ENCODE peak calls at places on chromosome 12, in four cellular contexts. B, W, Q and H are unnamed samples.

GRCh38 chr12:116882742-116883141 is 1.5 kb upstream of the HRK start:
- DNase-seq in W (no peak), B (peak; percentile 41), Q (no peak), H (peak; percentile 44)

GRCh38 chr12:14410177-14410576 is 44.7 kb downstream of the ATF7IP start:
- DNase-seq in W (no peak), Q (no peak), B (no peak), H (no peak)

GRCh38 chr12:86914716-86915115 is 658.5 kb upstream of the MGAT4C start:
- DNase-seq in B (peak; percentile 36), Q (no peak), W (peak; percentile 1), H (peak; percentile 21)

GRCh38 chr12:115035536-115036107 is 351.6 kb upstream of the TBX3 start:
- DNase-seq in B (no peak), W (no peak), Q (no peak), H (no peak)

GRCh38 chr12:110531741-110532333 is 29.7 kb downstream of the RAD9B start:
- DNase-seq in W (no peak), B (no peak), Q (no peak), H (no peak)

GRCh38 chr12:84727964-84728363 is 184.6 kb downstream of the SLC6A15 start:
- DNase-seq in W (peak; percentile 33), B (no peak), Q (no peak), H (peak; percentile 9)

GRCh38 chr12:119868992-119869391 is 8.1 kb downstream of the CIT start:
- DNase-seq in W (no peak), Q (no peak), B (no peak), H (no peak)

GRCh38 chr12:27973487-27973890 is 956 bp upstream of the PTHLH start:
- DNase-seq in W (no peak), Q (no peak), B (no peak), H (no peak)

GRCh38 chr12:48358937-48359509 is 8.3 kb upstream of the ZNF641 start:
- DNase-seq in W (no peak), B (no peak), Q (no peak), H (no peak)

GRCh38 chr12:61397668-61398067 is 862.5 kb upstream of the USP15 start:
- DNase-seq in B (no peak), W (no peak), Q (no peak), H (no peak)

GRCh38 chr12:115740586-115741155 is 536.8 kb downstream of the MED13L start:
- DNase-seq in B (no peak), Q (no peak), W (no peak), H (no peak)

GRCh38 chr12:21819236-21819635 is 44.7 kb upstream of the KCNJ8 start:
- DNase-seq in Q (no peak), B (no peak), W (peak; percentile 50), H (no peak)

DNA sequence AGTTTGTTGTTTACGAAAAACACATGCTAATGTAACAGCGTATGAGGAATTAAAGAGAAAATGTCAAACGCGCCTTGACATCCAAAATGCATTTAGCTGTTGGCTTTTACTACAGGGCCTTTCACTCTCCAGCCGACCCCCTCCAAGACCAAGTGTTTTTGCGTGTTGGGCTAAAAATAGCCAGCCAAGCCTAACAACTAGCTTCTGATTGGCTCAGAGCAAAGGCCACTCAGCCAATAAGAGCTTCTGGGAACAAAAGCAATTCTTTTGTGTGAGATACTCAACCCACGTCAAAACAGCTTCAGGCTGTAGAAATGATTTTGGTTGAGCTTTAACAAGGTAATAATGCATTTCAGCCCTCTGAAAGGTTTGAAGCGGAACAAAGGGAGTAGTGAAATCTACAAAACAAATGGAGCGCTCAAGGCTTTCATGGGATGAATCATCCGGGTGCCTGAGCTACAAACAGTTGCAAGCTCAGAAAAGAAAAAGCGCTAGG is 198.7 kb upstream of the DCN start:
- DNase-seq in B (peak; percentile 63), Q (no peak), W (no peak), H (peak; percentile 77)
- TF ChIP-seq FOXM1 in B (no peak), Q (no peak), W (no peak), H (no peak)

GRCh38 chr12:2287589-2287988 is 234.8 kb downstream of the CACNA1C start:
- DNase-seq in W (no peak), B (no peak), Q (no peak), H (no peak)

GRCh38 chr12:2287151-2287550 is 234.4 kb downstream of the CACNA1C start:
- DNase-seq in W (no peak), Q (no peak), B (no peak), H (no peak)

GRCh38 chr12:2286051-2286450 is 233.3 kb downstream of the CACNA1C start:
- DNase-seq in Q (no peak), B (no peak), W (no peak), H (no peak)

GRCh38 chr12:2285462-2285861 is 232.7 kb downstream of the CACNA1C start:
- DNase-seq in Q (no peak), W (no peak), B (no peak), H (no peak)

DNA sequence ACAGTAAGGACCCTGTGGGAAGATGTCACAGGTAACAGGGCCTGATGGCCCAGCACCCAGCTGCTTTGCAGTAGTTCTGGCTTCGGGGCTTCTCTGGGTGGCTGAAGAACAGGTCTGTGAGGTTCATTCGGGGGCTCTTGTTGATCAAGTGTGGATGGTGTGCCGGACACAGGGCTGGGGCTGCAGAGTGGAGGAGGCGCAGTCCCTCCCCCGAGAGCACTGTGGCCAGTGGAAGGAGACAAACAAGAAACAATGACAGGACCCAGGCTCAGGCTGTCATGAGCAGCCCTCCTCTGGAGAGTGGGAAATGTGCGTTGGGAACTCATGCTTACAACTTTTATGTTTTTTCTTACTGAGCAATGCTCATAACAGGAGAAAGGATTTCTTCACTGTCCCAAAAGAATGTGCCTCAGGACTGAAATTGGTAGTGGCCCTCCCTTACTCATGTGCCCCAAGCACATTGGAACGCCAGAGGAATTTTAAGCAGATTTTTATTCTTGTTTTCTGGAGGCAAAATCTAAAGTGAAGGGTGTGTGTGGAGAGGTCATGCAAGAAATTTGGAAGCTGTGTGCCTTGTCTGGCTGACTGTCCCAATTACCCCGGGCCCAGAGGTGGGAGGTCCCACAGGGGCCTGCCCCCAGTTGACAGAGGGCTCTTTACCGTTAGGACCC is 233.8 kb downstream of the CACNA1C start:
- DNase-seq in B (no peak), Q (no peak), W (no peak), H (no peak)
- TF ChIP-seq FOXM1 in B (no peak), Q (no peak), W (no peak), H (no peak)

DNA sequence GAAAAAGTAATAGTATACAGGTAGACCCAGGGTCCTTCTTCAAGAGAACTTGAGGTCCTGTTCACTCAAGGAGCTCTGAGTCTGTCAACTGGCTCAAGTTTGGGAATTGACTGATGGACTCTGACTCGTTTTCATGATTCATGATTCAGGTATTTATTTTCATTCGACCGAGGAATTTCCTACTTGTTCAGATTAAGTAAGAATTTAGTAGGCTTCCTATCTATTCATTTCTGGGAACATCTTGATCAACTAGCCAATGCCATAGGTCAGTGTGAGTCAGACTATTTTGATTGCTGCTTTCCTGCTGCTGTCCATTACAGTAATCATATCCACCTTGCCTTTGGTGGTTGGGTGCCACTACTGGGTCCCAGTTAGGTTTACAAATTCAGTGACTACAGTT is 6.1 kb downstream of the FAM186A start:
- DNase-seq in W (peak; percentile 61), Q (no peak), B (no peak), H (no peak)
- TF ChIP-seq FOXM1 in W (no peak), Q (no peak), B (no peak), H (no peak)

DNA sequence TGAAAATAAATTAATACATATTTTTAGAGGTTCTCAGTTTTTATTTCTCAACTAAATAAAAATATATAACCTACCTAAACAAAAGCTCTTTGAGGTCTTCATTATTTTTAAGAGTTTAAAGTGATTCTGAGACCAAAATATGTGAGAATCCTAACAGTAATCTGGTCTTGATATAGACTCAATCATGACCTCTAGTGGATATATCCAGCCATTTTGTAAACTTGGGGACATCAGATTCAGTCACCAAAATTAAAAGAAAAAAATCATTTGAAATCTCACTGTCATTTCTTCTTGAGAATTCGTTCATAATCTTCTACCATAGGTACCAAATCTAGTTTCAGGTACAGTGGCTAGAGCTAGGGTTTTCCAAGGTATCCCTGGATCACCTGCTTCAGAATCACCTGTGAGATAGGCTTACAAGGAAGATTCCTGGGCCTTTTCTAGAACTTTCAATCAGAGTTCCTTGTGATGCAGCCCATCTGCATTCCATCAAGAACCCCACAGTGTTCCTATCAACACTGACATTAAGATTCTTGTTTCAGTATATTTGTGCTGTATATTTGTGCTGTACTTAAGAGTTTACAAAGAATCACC is 214.9 kb downstream of the ADAMTS20 start:
- DNase-seq in W (no peak), B (peak; percentile 21), Q (peak; percentile 10), H (no peak)
- TF ChIP-seq FOXM1 in W (no peak), B (no peak), Q (no peak), H (no peak)

DNA sequence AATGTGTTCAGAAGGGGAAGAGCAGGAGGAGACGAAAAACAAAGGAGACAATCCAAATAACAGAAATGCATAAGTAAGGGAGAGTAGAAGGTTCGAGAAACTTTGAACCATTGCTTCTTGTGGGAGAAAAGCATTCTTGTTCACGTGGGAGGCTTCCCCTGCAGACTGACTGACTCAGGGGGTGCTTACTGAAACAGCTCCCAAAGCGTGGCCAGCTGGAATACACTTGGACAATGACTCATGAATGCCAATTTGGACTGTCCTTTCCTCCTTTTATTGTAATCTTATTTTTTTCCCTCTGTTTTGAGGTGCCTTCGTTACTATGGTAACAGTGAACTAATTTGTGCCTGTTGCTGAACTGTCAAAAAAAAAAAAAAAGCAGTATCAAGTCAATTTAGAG is 74.0 kb downstream of the NEDD1 start:
- DNase-seq in B (no peak), Q (no peak), W (no peak), H (no peak)
- TF ChIP-seq FOXM1 in B (no peak), Q (no peak), W (no peak), H (no peak)

GRCh38 chr12:89206375-89206774 is 145.9 kb downstream of the DUSP6 start:
- DNase-seq in W (no peak), B (no peak), Q (no peak), H (no peak)

GRCh38 chr12:89208661-89209096 is 143.6 kb downstream of the DUSP6 start:
- DNase-seq in B (peak; percentile 35), W (no peak), Q (no peak), H (no peak)

GRCh38 chr12:89205517-89205916 is 146.8 kb downstream of the DUSP6 start:
- DNase-seq in Q (no peak), B (no peak), W (no peak), H (no peak)

GRCh38 chr12:89200217-89200616 is 152.1 kb downstream of the DUSP6 start:
- DNase-seq in Q (no peak), B (no peak), W (no peak), H (no peak)

DNA sequence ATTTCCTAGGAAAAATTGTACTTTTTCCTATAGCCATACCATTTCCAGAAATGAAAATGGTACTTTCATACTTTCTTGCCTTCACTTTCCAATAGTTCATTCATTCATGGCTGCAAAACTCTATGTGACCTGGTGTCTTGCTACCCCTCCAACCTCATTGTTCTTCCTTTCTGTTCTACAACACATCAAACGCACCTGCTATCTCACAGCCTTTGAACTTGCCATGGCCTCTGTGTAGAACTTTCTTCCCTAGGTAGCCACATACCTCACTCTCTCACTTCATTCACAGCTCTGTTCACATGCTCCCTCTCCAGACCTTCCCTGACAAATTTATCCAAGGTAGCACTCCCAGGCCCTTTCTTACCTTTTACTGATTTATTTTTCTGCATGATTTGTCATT is 149.2 kb downstream of the DUSP6 start:
- DNase-seq in W (no peak), B (no peak), Q (no peak), H (no peak)
- TF ChIP-seq FOXM1 in W (no peak), B (no peak), Q (no peak), H (no peak)

GRCh38 chr12:88416786-88417185 is 163.5 kb downstream of the KITLG start:
- DNase-seq in B (no peak), W (no peak), Q (no peak), H (no peak)

GRCh38 chr12:88419794-88420193 is 160.5 kb downstream of the KITLG start:
- DNase-seq in W (no peak), B (no peak), Q (no peak), H (no peak)

GRCh38 chr12:88420460-88420859 is 159.8 kb downstream of the KITLG start:
- DNase-seq in Q (no peak), W (no peak), B (no peak), H (no peak)

GRCh38 chr12:88417531-88417930 is 162.7 kb downstream of the KITLG start:
- DNase-seq in B (no peak), Q (no peak), W (no peak), H (no peak)

GRCh38 chr12:88418856-88419497 is 161.3 kb downstream of the KITLG start:
- DNase-seq in W (no peak), Q (no peak), B (no peak), H (no peak)
- TF ChIP-seq FOXM1 in W (no peak), Q (no peak), B (no peak), H (no peak)